ENCODE peak calls at places on chromosome 15, in six cellular contexts. U is DND-41, D is adipocyte, R is fibroblast of lung, F is kidney, O is astrocyte. P is an unnamed sample. For H3K4me1, the result is how much of the 10 kb centered on the place peaks cover.

GRCh38 chr15:77507151-77507847 is 86.6 kb downstream of the HMG20A start:
- DNase-seq in U (no peak), D (no peak), R (no peak), F (peak), O (no peak), P (no peak)

GRCh38 chr15:89363133-89363532 is 28.5 kb upstream of the POLG start:
- DNase-seq in U (no peak), D (no peak), R (no peak), F (peak), O (no peak), P (no peak)

GRCh38 chr15:65638681-65639089 is 16.9 kb downstream of the SLC24A1 start:
- DNase-seq in U (peak), D (peak), R (peak), F (no peak), O (peak), P (peak)

GRCh38 chr15:73930371-73930770 is 4.1 kb downstream of the LOXL1 start:
- DNase-seq in U (no peak), D (peak), R (peak), F (peak), O (peak), P (no peak)

GRCh38 chr15:89837134-89837829 is 22.6 kb upstream of the ANPEP start:
- DNase-seq in U (no peak), D (peak), R (peak), F (no peak), O (peak), P (no peak)

GRCh38 chr15:24848050-24848449 is 106.7 kb upstream of the SNRPN start:
- DNase-seq in U (no peak), D (peak), R (peak), F (no peak), O (peak), P (no peak)

GRCh38 chr15:36426696-36427095 is 152.7 kb upstream of the CDIN1 start:
- DNase-seq in U (no peak), D (no peak), R (peak), F (no peak), O (no peak), P (no peak)

GRCh38 chr15:67504796-67505195 is 16.1 kb upstream of the C15orf61 start:
- DNase-seq in U (no peak), D (peak), R (peak), F (no peak), O (no peak), P (no peak)

GRCh38 chr15:27054426-27054825 is 83.4 kb downstream of the GABRG3 start:
- DNase-seq in U (no peak), D (no peak), R (no peak), F (no peak), O (no peak), P (no peak)

GRCh38 chr15:74620636-74621545 is 5.3 kb downstream of the CLK3 start:
- DNase-seq in U (peak), D (peak), R (peak), F (peak), O (peak), P (peak)

GRCh38 chr15:67840747-67841634 is 1.1 kb upstream of the RNU6-1 start:
- DNase-seq in U (peak), D (peak), R (peak), F (peak), O (peak), P (peak)

GRCh38 chr15:97504031-97504430 is 456.5 kb upstream of the ARRDC4 start:
- DNase-seq in U (no peak), D (peak), R (peak), F (no peak), O (peak), P (no peak)

GRCh38 chr15:51861557-51862350 is 32.3 kb downstream of the TMOD3 start:
- DNase-seq in U (peak), D (no peak), R (no peak), F (no peak), O (no peak), P (no peak)

GRCh38 chr15:25739687-25740121 is 123.4 kb downstream of the ATP10A start:
- DNase-seq in U (peak), D (peak), R (peak), F (no peak), O (peak), P (peak)

GRCh38 chr15:34701536-34701935 is 53.3 kb downstream of the GJD2 start:
- DNase-seq in U (no peak), D (no peak), R (no peak), F (no peak), O (no peak), P (no peak)

GRCh38 chr15:40755821-40756220 is 767 bp upstream of the RMDN3 start:
- DNase-seq in U (peak), D (no peak), R (no peak), F (no peak), O (no peak), P (peak)

GRCh38 chr15:77045985-77046384 is 24.9 kb downstream of the TSPAN3 start:
- DNase-seq in U (no peak), D (no peak), R (no peak), F (no peak), O (no peak), P (no peak)

GRCh38 chr15:92429378-92430066 is 35.8 kb downstream of the ST8SIA2 start:
- DNase-seq in U (no peak), D (peak), R (peak), F (no peak), O (peak), P (no peak)

GRCh38 chr15:70647396-70647795 is 116.0 kb downstream of the UACA start:
- DNase-seq in U (no peak), D (peak), R (no peak), F (no peak), O (no peak), P (no peak)

GRCh38 chr15:92981333-92981732 is 81.2 kb downstream of the CHD2 start:
- DNase-seq in U (no peak), D (no peak), R (no peak), F (no peak), O (peak), P (no peak)

GRCh38 chr15:93658026-93658790 is 569.2 kb upstream of the RGMA start:
- DNase-seq in U (no peak), D (no peak), R (no peak), F (no peak), O (no peak), P (peak)

GRCh38 chr15:45187894-45188830 is at the start of gene SHF:
- DNase-seq in U (peak), D (peak), R (peak), F (peak), O (peak), P (peak)

GRCh38 chr15:49456166-49456565 is 33.1 kb downstream of the FGF7 start:
- DNase-seq in U (no peak), D (peak), R (no peak), F (no peak), O (no peak), P (no peak)

GRCh38 chr15:95557226-95558046 is 773.1 kb upstream of the NR2F2 start:
- DNase-seq in U (no peak), D (peak), R (peak), F (peak), O (peak), P (no peak)
- H3K9ac ChIP-seq in U (no peak), D (peak), R (no peak), F (no peak), O (peak), P (no peak)

GRCh38 chr15:72106068-72106467 is 11.9 kb downstream of the MYO9A start:
- DNase-seq in U (no peak), D (no peak), R (no peak), F (no peak), O (no peak), P (no peak)
- H3K4me1 ChIP-seq in U (under half), D (under half), R (under half), F (under half), O (under half), P (half or more)

GRCh38 chr15:58329781-58330467 is 101.9 kb upstream of the LIPC start:
- DNase-seq in U (no peak), D (no peak), R (peak), F (peak), O (no peak), P (no peak)
- H3K9ac ChIP-seq in U (no peak), D (no peak), R (no peak), F (no peak), O (no peak), P (no peak)

GRCh38 chr15:85742186-85742751 is 52.5 kb downstream of the KLHL25 start:
- DNase-seq in U (no peak), D (peak), R (peak), F (no peak), O (no peak), P (no peak)
- H3K4me1 ChIP-seq in U (under half), D (under half), R (under half), F (under half), O (under half), P (under half)